ENCODE peak calls at places on chromosomes 5 and 9, in nine cellular contexts. L is tibial nerve, T is A549, K is osteoblast, J is astrocyte, R is ovary, D is cardiac muscle cell, Z is GM23248, X is body of pancreas. E is an unnamed sample.

GRCh38 chr5:78922879-78923621 is 62.1 kb downstream of the ARSB start:
- DNase-seq in L (no peak), J (no peak), T (no peak), X (no peak), R (no peak), K (no peak), D (no peak), Z (no peak), E (no peak)

GRCh38 chr9:120928720-120929389 is 2.3 kb upstream of the TRAF1 start:
- DNase-seq in Z (peak; percentile 69), J (no peak), L (peak; percentile 59), D (peak; percentile 67), X (peak; percentile 81), K (peak; percentile 90), T (peak; percentile 57), R (peak; percentile 84), E (peak; percentile 70)

GRCh38 chr5:128276537-128277216 is 193.1 kb downstream of the SLC12A2 start:
- DNase-seq in K (no peak), D (peak; percentile 44), L (no peak), R (no peak), X (no peak), J (peak; percentile 39), T (no peak), Z (peak; percentile 29), E (no peak)

GRCh38 chr9:22044583-22044982 is 35.5 kb upstream of the CDKN2B start:
- DNase-seq in K (peak; percentile 65), J (peak; percentile 92), Z (peak; percentile 91), T (no peak), R (no peak), D (peak; percentile 86), L (no peak), X (no peak), E (no peak)

GRCh38 chr5:15594922-15595568 is 95.1 kb downstream of the FBXL7 start:
- DNase-seq in X (no peak), Z (no peak), K (no peak), T (no peak), J (no peak), L (no peak), D (no peak), R (no peak), E (no peak)

GRCh38 chr5:74256947-74257573 is 383.5 kb downstream of the ENC1 start:
- DNase-seq in J (no peak), K (peak; percentile 8), L (no peak), Z (no peak), X (no peak), R (peak; percentile 45), D (no peak), T (no peak), E (no peak)

GRCh38 chr5:176817864-176818377 is 7.6 kb downstream of the UNC5A start:
- DNase-seq in T (peak; percentile 62), X (no peak), R (no peak), Z (peak; percentile 49), K (peak; percentile 91), J (no peak), D (peak; percentile 27), L (no peak), E (no peak)

GRCh38 chr9:73146113-73146815 is 5.4 kb upstream of the ANXA1 start:
- DNase-seq in K (no peak), J (no peak), D (no peak), X (no peak), T (no peak), R (no peak), L (no peak), Z (no peak), E (no peak)

GRCh38 chr9:9003184-9003583 is 1203.6 kb upstream of the DMAC1 start:
- DNase-seq in D (peak; percentile 5), K (no peak), L (no peak), Z (no peak), X (no peak), J (no peak), T (peak; percentile 3), R (no peak), E (no peak)

GRCh38 chr5:74261906-74262305 is 378.6 kb downstream of the ENC1 start:
- DNase-seq in K (no peak), Z (no peak), R (no peak), J (no peak), L (no peak), T (no peak), X (no peak), D (no peak), E (no peak)

GRCh38 chr5:151899400-151899799 is 25.3 kb downstream of the GLRA1 start:
- DNase-seq in X (no peak), D (no peak), K (no peak), T (no peak), R (no peak), Z (no peak), L (no peak), J (no peak), E (no peak)

GRCh38 chr9:114282926-114283325 is 40.0 kb upstream of the ORM1 start:
- DNase-seq in R (peak; percentile 31), T (peak; percentile 46), X (no peak), D (peak; percentile 90), Z (peak; percentile 83), L (no peak), K (peak; percentile 91), J (peak; percentile 90), E (no peak)

GRCh38 chr9:114282104-114282485 is 40.8 kb upstream of the ORM1 start:
- DNase-seq in X (no peak), K (peak; percentile 14), T (no peak), R (no peak), Z (no peak), L (no peak), D (no peak), J (no peak), E (no peak)

GRCh38 chr9:114281421-114282103 is 41.3 kb upstream of the ORM1 start:
- DNase-seq in Z (peak; percentile 41), L (no peak), R (peak; percentile 86), J (no peak), T (peak; percentile 32), D (peak; percentile 37), X (no peak), K (peak; percentile 35), E (no peak)

GRCh38 chr9:114283551-114284111 is 39.3 kb upstream of the ORM1 start:
- DNase-seq in J (no peak), T (no peak), R (peak; percentile 35), D (no peak), X (no peak), K (peak; percentile 57), L (no peak), Z (no peak), E (no peak)

GRCh38 chr9:114282507-114282906 is 40.4 kb upstream of the ORM1 start:
- DNase-seq in T (no peak), X (no peak), K (no peak), L (no peak), Z (no peak), D (no peak), J (no peak), R (no peak), E (no peak)
- H3K27ac ChIP-seq in T (peak overlapping the region; percentile 88), X (no peak overlapping the region), K (peak overlapping the region; percentile 48), L (no peak overlapping the region), Z (peak overlapping the region; percentile 21), D (no peak overlapping the region), J (peak overlapping the region; percentile 25), R (peak overlapping the region; percentile 6), E (no peak overlapping the region)

GRCh38 chr5:170267431-170268152 is 30.0 kb downstream of the LCP2 start:
- DNase-seq in J (peak; percentile 31), R (peak; percentile 83), K (peak; percentile 96), L (peak; percentile 66), Z (peak; percentile 80), X (peak; percentile 63), D (peak; percentile 86), T (peak; percentile 76), E (peak; percentile 66)

GRCh38 chr5:170262061-170262764 is 29.4 kb downstream of the C5orf58 start:
- DNase-seq in J (no peak), K (no peak), L (no peak), R (no peak), Z (no peak), X (no peak), D (no peak), T (no peak), E (peak; percentile 49)

GRCh38 chr5:170266570-170267379 is 30.8 kb downstream of the LCP2 start:
- DNase-seq in D (no peak), J (no peak), Z (no peak), T (no peak), X (no peak), R (no peak), L (no peak), K (no peak), E (peak; percentile 37)

GRCh38 chr5:170265527-170265926 is 32.0 kb downstream of the LCP2 start:
- DNase-seq in X (no peak), R (peak; percentile 63), L (no peak), D (peak; percentile 56), J (peak; percentile 3), K (no peak), Z (peak; percentile 34), T (no peak), E (no peak)

GRCh38 chr5:170263906-170264305 is 31.1 kb downstream of the C5orf58 start:
- DNase-seq in D (no peak), X (no peak), R (no peak), T (no peak), K (no peak), Z (no peak), L (no peak), J (no peak), E (no peak)
- H3K9me3 ChIP-seq in D (no peaks in the 10 kb centered on the region), X (no peaks in the 10 kb centered on the region), R (no peaks in the 10 kb centered on the region), T (no peaks in the 10 kb centered on the region), K (no peaks in the 10 kb centered on the region), Z (no peaks in the 10 kb centered on the region), L (no peaks in the 10 kb centered on the region), J (no peaks in the 10 kb centered on the region), E (no peaks in the 10 kb centered on the region)

DNA sequence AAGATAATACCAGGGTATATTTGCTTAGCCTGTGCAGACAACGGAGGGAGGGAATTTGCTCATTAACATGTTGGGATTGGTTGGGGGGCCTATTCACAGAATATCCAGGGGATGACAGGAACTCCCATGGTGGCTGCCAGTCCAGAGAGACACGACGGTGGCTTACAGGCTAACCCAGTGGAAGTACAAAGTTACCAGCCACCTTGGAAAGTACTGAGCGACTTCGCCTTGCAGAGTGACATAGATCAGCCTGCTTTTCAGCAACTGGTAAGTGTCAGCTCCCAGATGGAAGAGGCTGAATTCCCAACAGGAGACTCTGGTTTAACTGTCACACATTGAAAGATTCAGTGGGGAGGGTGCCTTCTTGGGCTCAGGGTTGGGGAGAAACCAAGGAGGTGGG is 7.9 kb downstream of the ISL1 start:
- DNase-seq in X (no peak), D (no peak), T (no peak), R (no peak), K (no peak), Z (no peak), L (no peak), J (no peak), E (no peak)
- H3K4me1 ChIP-seq in X (peaks cover 17% of the 10 kb centered on the region), D (peaks cover 48% of the 10 kb centered on the region), T (no peaks in the 10 kb centered on the region), R (no peaks in the 10 kb centered on the region), K (no peaks in the 10 kb centered on the region), Z (no peaks in the 10 kb centered on the region), L (peaks cover 19% of the 10 kb centered on the region), J (no peaks in the 10 kb centered on the region), E (no peaks in the 10 kb centered on the region)

DNA sequence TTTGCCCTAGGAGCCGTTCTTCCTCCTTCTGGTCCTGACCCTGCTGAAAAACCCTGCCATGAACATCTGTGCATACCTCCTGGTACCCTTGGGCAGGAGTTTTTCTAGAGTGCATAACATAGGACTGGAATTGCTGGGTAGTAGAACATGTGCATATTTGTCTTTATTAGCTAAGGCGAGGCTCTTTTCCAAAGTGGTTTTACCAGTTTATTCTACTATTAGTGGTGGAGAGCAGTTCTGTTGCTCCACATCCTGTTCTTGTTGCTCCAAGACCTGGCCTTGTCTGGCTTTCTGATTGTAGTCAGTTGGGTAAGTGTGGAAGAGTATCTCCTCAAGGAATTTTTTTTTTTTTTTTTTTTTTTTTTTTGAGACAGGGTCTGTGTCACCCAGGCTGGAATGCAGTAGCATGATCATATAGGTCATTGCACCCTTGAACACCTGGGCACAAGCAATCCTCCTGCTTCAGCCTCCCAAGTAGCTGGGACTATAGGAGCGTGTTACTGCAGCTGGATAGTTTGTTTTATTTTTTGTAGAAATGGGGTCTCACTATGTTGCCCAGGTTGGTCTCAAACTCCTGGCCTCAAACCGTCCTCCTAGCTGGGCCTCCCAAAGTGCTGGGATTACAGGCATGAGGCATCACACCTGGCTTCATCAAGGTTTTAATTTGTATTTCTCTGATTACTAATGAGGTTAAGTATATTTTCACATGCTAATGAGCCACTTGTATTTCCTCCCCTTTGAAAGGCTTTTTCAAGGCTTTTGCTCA is 85.2 kb downstream of the SPRY4 start:
- DNase-seq in J (no peak), D (peak; percentile 20), T (no peak), K (no peak), Z (no peak), L (no peak), X (no peak), R (no peak), E (no peak)
- H3K27ac ChIP-seq in J (no peak overlapping the region), D (no peak overlapping the region), T (no peak overlapping the region), K (no peak overlapping the region), Z (no peak overlapping the region), L (no peak overlapping the region), X (no peak overlapping the region), R (no peak overlapping the region), E (no peak overlapping the region)

E was measured in effector memory CD4-positive, alpha-beta T cell.